ENCODE peak calls at places on chromosome X, in five cellular contexts. I is activated CD8-positive, alpha-beta memory T cell treated with anti-CD3 and anti-CD28 coated beads for 1 hour; E is endodermal cell; T is GM12865; X is GM18507. A is an unnamed sample.

GRCh38 chrX:100829730-100830129 is 9.5 kb downstream of the CSTF2 start:
- DNase-seq in I (no peak), E (no peak), T (peak; percentile 63), X (no peak), A (no peak)

GRCh38 chrX:70141373-70141772 is 8.1 kb downstream of the IGBP1 start:
- DNase-seq in I (no peak), E (no peak), T (no peak), X (no peak), A (no peak)

GRCh38 chrX:15382809-15383208 is 1.4 kb downstream of the VEGFD start:
- DNase-seq in I (no peak), E (no peak), T (no peak), X (no peak), A (no peak)

GRCh38 chrX:7131621-7132020 is 15.9 kb upstream of the STS start:
- DNase-seq in I (no peak), E (no peak), T (no peak), X (no peak), A (no peak)

GRCh38 chrX:31139966-31140365 is 68.1 kb upstream of the FTHL17 start:
- DNase-seq in I (no peak), E (no peak), T (no peak), X (no peak), A (no peak)

GRCh38 chrX:138026211-138026610 is 460.3 kb downstream of the ZIC3 start:
- DNase-seq in I (no peak), E (no peak), T (peak; percentile 0), X (no peak), A (peak; percentile 42)

GRCh38 chrX:45801554-45801953 is 600.9 kb upstream of the DIPK2B start:
- DNase-seq in I (no peak), E (no peak), T (peak; percentile 21), X (no peak), A (no peak)

GRCh38 chrX:115067812-115068211 is 50.4 kb upstream of the IL13RA2 start:
- DNase-seq in I (no peak), E (no peak), T (no peak), X (no peak), A (no peak)

GRCh38 chrX:115565888-115566287 is 4.9 kb downstream of the PLS3 start:
- DNase-seq in I (no peak), E (no peak), T (no peak), X (no peak), A (no peak)

GRCh38 chrX:102651242-102651967 is at the start of gene GPRASP1:
- DNase-seq in I (peak; percentile 54), E (peak; percentile 83), T (no peak), X (no peak), A (no peak)

GRCh38 chrX:24098932-24099331 is 44.2 kb downstream of the EIF2S3 start:
- DNase-seq in I (no peak), E (no peak), T (no peak), X (no peak), A (no peak)

GRCh38 chrX:119654112-119654531 is 38.8 kb downstream of the SEPTIN6 start:
- DNase-seq in I (no peak), E (peak; percentile 64), T (no peak), X (no peak), A (no peak)

GRCh38 chrX:116384406-116384805 is 52.0 kb upstream of the SLC6A14 start:
- DNase-seq in I (no peak), E (no peak), T (no peak), X (no peak), A (no peak)

GRCh38 chrX:132382068-132382467 is 106.8 kb downstream of the MBNL3 start:
- DNase-seq in I (no peak), E (no peak), T (no peak), X (no peak), A (no peak)

GRCh38 chrX:23331701-23332100 is 2.9 kb upstream of the PTCHD1 start:
- DNase-seq in I (no peak), E (no peak), T (no peak), X (no peak), A (no peak)

GRCh38 chrX:112081781-112082482 is 644 bp downstream of the TRPC5 start:
- DNase-seq in I (no peak), E (peak; percentile 82), T (no peak), X (no peak), A (no peak)

GRCh38 chrX:11728556-11728955 is 29.5 kb upstream of the MSL3 start:
- DNase-seq in I (no peak), E (no peak), T (no peak), X (no peak), A (no peak)

GRCh38 chrX:128759745-128760144 is 707.5 kb upstream of the ACTRT1 start:
- DNase-seq in I (no peak), E (no peak), T (no peak), X (no peak), A (no peak)

GRCh38 chrX:132181364-132181763 is 37.9 kb downstream of the RAP2C start:
- DNase-seq in I (no peak), E (no peak), T (no peak), X (no peak), A (no peak)

GRCh38 chrX:48939417-48940228 is 17.8 kb downstream of the OTUD5 start:
- DNase-seq in I (no peak), E (no peak), T (peak; percentile 75), X (no peak), A (no peak)

GRCh38 chrX:136192839-136193414 is 45.6 kb downstream of the FHL1 start:
- DNase-seq in I (no peak), E (no peak), T (no peak), X (no peak), A (no peak)

GRCh38 chrX:13661735-13662536 is 9.0 kb downstream of the TCEANC start:
- DNase-seq in I (no peak), E (no peak), T (peak; percentile 64), X (no peak), A (no peak)

GRCh38 chrX:119015407-119016242 is 41.2 kb downstream of the LONRF3 start:
- DNase-seq in I (no peak), E (no peak), T (peak; percentile 57), X (no peak), A (no peak)

GRCh38 chrX:150202641-150203248 is 160.4 kb upstream of the MAMLD1 start:
- DNase-seq in I (no peak), E (no peak), T (no peak), X (no peak), A (no peak)

GRCh38 chrX:153611298-153612095 is 12.6 kb upstream of the CCNQ start:
- DNase-seq in I (no peak), E (no peak), T (no peak), X (no peak), A (no peak)

GRCh38 chrX:104427693-104428092 is 138.3 kb upstream of the IL1RAPL2 start:
- DNase-seq in I (no peak), E (no peak), T (no peak), X (no peak), A (no peak)

GRCh38 chrX:130082244-130083106 is 27.8 kb downstream of the ELF4 start:
- DNase-seq in I (peak; percentile 33), E (no peak), T (peak; percentile 81), X (no peak), A (no peak)

GRCh38 chrX:151902813-151903591 is 9.7 kb upstream of the MAGEA4 start:
- DNase-seq in I (no peak), E (no peak), T (no peak), X (no peak), A (no peak)

GRCh38 chrX:27336466-27337091 is 126.6 kb downstream of the PPP4R3C start:
- DNase-seq in I (no peak), E (peak; percentile 82), T (peak; percentile 22), X (no peak), A (no peak)

GRCh38 chrX:13380230-13380629 is 60.4 kb upstream of the ATXN3L start:
- DNase-seq in I (no peak), E (no peak), T (no peak), X (no peak), A (no peak)

GRCh38 chrX:77415161-77415560 is 32.0 kb upstream of the FGF16 start:
- DNase-seq in I (no peak), E (peak; percentile 53), T (no peak), X (no peak), A (no peak)

GRCh38 chrX:78327370-78328048 is at the start of gene CYSLTR1:
- DNase-seq in I (no peak), E (no peak), T (peak; percentile 62), X (no peak), A (no peak)

GRCh38 chrX:24375732-24376131 is 15.3 kb downstream of the SUPT20HL1 start:
- DNase-seq in I (no peak), E (peak; percentile 64), T (no peak), X (no peak), A (no peak)

GRCh38 chrX:41412261-41413167 is 34.6 kb upstream of the NYX start:
- DNase-seq in I (no peak), E (no peak), T (no peak), X (no peak), A (no peak)

GRCh38 chrX:40086569-40087335 is 11.0 kb downstream of the BCOR start:
- DNase-seq in I (no peak), E (peak; percentile 84), T (no peak), X (no peak), A (peak; percentile 32)

GRCh38 chrX:84046403-84046984 is 141.5 kb downstream of the RPS6KA6 start:
- DNase-seq in I (no peak), E (peak; percentile 71), T (peak; percentile 28), X (no peak), A (no peak)